ENCODE peak calls at places on chromosomes 13 and 19, in six cellular contexts. D, O, B, K, Q and S are unnamed samples.

GRCh38 chr13:79767126-79767525 is 286.2 kb downstream of the NDFIP2 start:
- DNase-seq in O (no peak), Q (no peak), K (no peak), B (no peak), D (no peak), S (no peak)

GRCh38 chr13:43303040-43303729 is 279.8 kb downstream of the DNAJC15 start:
- DNase-seq in O (peak; percentile 12), D (peak; percentile 70), K (no peak), B (no peak), Q (peak; percentile 79), S (no peak)

GRCh38 chr19:45641274-45642105 is 2.3 kb upstream of the EML2 start:
- DNase-seq in Q (no peak), O (peak; percentile 90), K (peak; percentile 83), D (peak; percentile 41), B (peak; percentile 95), S (peak; percentile 98)

GRCh38 chr19:11693505-11694499 is 44.9 kb downstream of the ZNF823 start:
- DNase-seq in K (peak; percentile 21), Q (peak; percentile 64), D (peak; percentile 75), B (no peak), O (peak; percentile 85), S (no peak)

GRCh38 chr19:56120002-56120370 is 1.1 kb downstream of the ZNF787 start:
- DNase-seq in K (no peak), Q (no peak), O (no peak), D (no peak), B (no peak), S (no peak)

GRCh38 chr19:41299755-41300089 is 10.2 kb upstream of the CCDC97 start:
- DNase-seq in O (no peak), Q (no peak), K (no peak), B (no peak), D (peak; percentile 92), S (no peak)

GRCh38 chr13:99976502-99977115 is 5.0 kb upstream of the ZIC2 start:
- DNase-seq in D (no peak), Q (no peak), B (no peak), K (no peak), O (no peak), S (no peak)

GRCh38 chr13:101982903-101983302 is 418.9 kb downstream of the FGF14 start:
- DNase-seq in K (no peak), Q (no peak), B (no peak), O (no peak), D (no peak), S (no peak)

GRCh38 chr13:95056266-95056665 is 245.0 kb downstream of the ABCC4 start:
- DNase-seq in D (no peak), Q (no peak), B (no peak), K (no peak), O (no peak), S (no peak)

GRCh38 chr13:79749985-79750551 is 269.1 kb downstream of the NDFIP2 start:
- DNase-seq in D (peak; percentile 97), B (no peak), Q (no peak), K (no peak), O (no peak), S (peak; percentile 36)

GRCh38 chr19:11448923-11449554 is 13.6 kb downstream of the PRKCSH start:
- DNase-seq in Q (peak; percentile 30), K (peak; percentile 4), O (no peak), D (no peak), B (no peak), S (no peak)

GRCh38 chr19:31334849-31335624 is 14.2 kb downstream of the TSHZ3 start:
- DNase-seq in B (no peak), Q (no peak), O (no peak), D (peak; percentile 60), K (no peak), S (no peak)

GRCh38 chr19:5148794-5149190 is 179.9 kb downstream of the KDM4B start:
- DNase-seq in D (no peak), K (no peak), Q (no peak), B (no peak), O (no peak), S (no peak)

GRCh38 chr19:38319421-38320258 is at the start of gene KCNK6:
- DNase-seq in K (no peak), B (no peak), D (no peak), O (no peak), Q (peak; percentile 72), S (no peak)

GRCh38 chr13:42561752-42562467 is 12.0 kb upstream of the TNFSF11 start:
- DNase-seq in Q (no peak), K (no peak), O (no peak), D (no peak), B (no peak), S (no peak)

GRCh38 chr13:32042567-32042966 is 11.0 kb downstream of the FRY start:
- DNase-seq in D (no peak), Q (no peak), O (no peak), K (no peak), B (no peak), S (no peak)

DNA sequence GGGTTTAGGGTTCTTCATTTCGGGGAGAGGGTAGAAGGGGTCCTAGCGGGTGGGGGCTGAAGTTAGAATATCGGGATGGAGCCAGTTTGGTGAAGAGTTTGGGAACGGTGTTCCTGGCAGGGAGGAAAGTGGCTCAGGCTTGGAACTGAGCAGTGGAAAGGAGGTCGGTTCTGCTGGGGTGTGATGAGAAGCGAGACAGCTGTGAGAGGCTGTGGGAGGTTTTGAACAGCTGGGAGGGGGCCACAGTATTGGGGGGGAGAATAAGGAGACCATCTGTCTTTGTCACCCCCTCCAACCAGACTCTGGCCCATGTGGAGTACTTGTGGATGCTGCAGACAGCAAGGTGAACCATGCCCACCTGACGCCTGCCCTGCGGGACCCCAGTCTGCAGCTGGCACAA is 1.0 kb upstream of the TM6SF2 start:
- DNase-seq in K (no peak), O (no peak), Q (peak; percentile 19), D (no peak), B (no peak), S (no peak)
- TF ChIP-seq SMC3 in K (no peak), O (no peak), Q (no peak), D (no peak), B (no peak), S (no peak)

GRCh38 chr19:17195106-17195505 is 20.1 kb upstream of the USE1 start:
- DNase-seq in K (no peak), B (no peak), O (no peak), Q (no peak), D (no peak), S (no peak)
- TF ChIP-seq SMC3 in K (no peak), B (no peak), O (no peak), Q (no peak), D (no peak), S (no peak)

GRCh38 chr19:801030-801860 is 4.0 kb downstream of the PTBP1 start:
- DNase-seq in D (no peak), K (peak; percentile 17), Q (peak; percentile 80), O (no peak), B (no peak), S (no peak)
- TF ChIP-seq SMC3 in D (no peak), K (no peak), Q (no peak), O (no peak), B (no peak), S (no peak)

GRCh38 chr13:49637989-49638388 is 9.7 kb downstream of the ARL11 start:
- DNase-seq in B (no peak), D (no peak), K (no peak), Q (no peak), O (no peak), S (no peak)

GRCh38 chr13:49638416-49639072 is 10.2 kb downstream of the ARL11 start:
- DNase-seq in K (no peak), Q (no peak), O (no peak), B (no peak), D (no peak), S (no peak)

GRCh38 chr13:49635599-49636433 is 7.5 kb downstream of the ARL11 start:
- DNase-seq in D (peak; percentile 43), Q (no peak), O (peak; percentile 32), K (no peak), B (peak; percentile 39), S (no peak)

GRCh38 chr13:49633687-49634086 is 5.4 kb downstream of the ARL11 start:
- DNase-seq in Q (no peak), K (no peak), O (no peak), D (no peak), B (no peak), S (no peak)

DNA sequence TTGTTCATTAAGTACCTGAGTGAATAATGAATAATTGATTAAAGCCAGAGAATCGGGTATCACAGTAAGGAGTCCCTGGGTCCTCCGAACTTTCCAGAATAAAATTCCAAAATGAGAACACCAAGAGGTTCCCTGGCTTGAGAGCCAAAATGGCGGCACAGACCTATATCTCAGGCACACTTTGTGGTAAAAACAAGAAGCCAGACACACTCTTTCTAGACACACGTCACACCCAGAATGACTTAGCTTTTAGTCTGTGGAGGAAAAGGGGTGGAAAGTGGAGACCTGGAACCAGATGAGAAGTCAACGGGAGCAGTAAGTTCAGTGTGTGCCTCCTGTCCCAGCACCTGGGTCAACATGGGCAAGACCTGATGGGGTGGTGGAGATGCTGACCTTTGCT is 8.4 kb downstream of the ARL11 start:
- DNase-seq in B (no peak), O (no peak), Q (no peak), D (no peak), K (no peak), S (no peak)
- TF ChIP-seq SMC3 in B (no peak), O (no peak), Q (no peak), D (no peak), K (no peak), S (no peak)

GRCh38 chr13:113455384-113455783 is 2.1 kb upstream of the ADPRHL1 start:
- DNase-seq in O (no peak), B (no peak), Q (no peak), D (no peak), K (no peak), S (no peak)
- TF ChIP-seq SMC3 in O (no peak), B (no peak), Q (no peak), D (no peak), K (no peak), S (no peak)

DNA sequence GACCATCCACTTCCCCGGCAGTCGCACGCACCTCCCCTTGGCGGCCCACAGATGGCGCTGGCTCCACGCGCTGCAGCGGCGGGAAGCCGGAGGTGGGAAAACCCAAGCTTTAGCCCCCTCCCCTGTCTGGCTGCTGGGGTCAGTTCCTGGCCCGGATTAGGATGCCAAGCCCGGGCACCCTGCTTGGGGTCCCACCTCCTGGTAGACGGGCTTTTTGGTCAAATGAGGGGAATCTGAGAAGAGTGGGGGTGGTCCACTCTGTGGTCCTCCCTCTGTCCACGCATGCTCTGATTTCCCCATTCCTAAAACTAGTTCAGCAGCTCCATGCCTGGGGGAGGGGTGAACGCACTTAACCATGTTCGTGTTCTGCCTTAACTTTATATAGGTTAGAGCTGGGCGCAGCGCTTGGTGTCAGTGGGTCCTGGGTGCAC is 8.1 kb upstream of the ADGRE2 start:
- DNase-seq in D (no peak), B (no peak), O (no peak), K (peak; percentile 74), Q (peak; percentile 65), S (peak; percentile 25)
- TF ChIP-seq SMC3 in D (no peak), B (peak; percentile 26), O (no peak), K (peak; percentile 63), Q (no peak), S (peak; percentile 40)

GRCh38 chr13:71148391-71148790 is 718.6 kb downstream of the DACH1 start:
- DNase-seq in D (no peak), K (no peak), Q (no peak), O (no peak), B (no peak), S (no peak)
- TF ChIP-seq SMC3 in D (no peak), K (no peak), Q (no peak), O (no peak), B (no peak), S (no peak)